ENCODE peak calls at places on chromosomes 5 and 9, in six cellular contexts. S is NCI-H2081, A is OCI-LY7, C is sciatic nerve, F is H7, B is HT1080. V is an unnamed sample.

GRCh38 chr9:99828417-99829176 is 6.9 kb downstream of the NR4A3 start:
- DNase-seq in F (peak), C (no peak), A (no peak), B (no peak), S (no peak), V (no peak)

GRCh38 chr5:132064738-132065331 is 4.4 kb downstream of the IL3 start:
- DNase-seq in B (peak), A (peak), S (peak), F (peak), C (peak), V (no peak)

GRCh38 chr5:115116001-115116400 is 53.7 kb downstream of the TRIM36 start:
- DNase-seq in F (no peak), A (no peak), S (no peak), C (no peak), B (no peak), V (no peak)

GRCh38 chr5:73917433-73917832 is 291.4 kb downstream of the ARHGEF28 start:
- DNase-seq in B (no peak), S (peak), A (no peak), C (no peak), F (no peak), V (no peak)

GRCh38 chr9:94734054-94734754 is 7.7 kb downstream of the AOPEP start:
- DNase-seq in A (no peak), B (no peak), S (peak), C (no peak), F (no peak), V (peak)

GRCh38 chr9:69030851-69031645 is 4.5 kb upstream of the FXN start:
- DNase-seq in C (no peak), F (no peak), A (no peak), B (peak), S (no peak), V (no peak)

GRCh38 chr5:24365406-24365805 is 279.4 kb downstream of the CDH10 start:
- DNase-seq in C (no peak), S (no peak), B (peak), A (no peak), F (no peak), V (no peak)

GRCh38 chr5:77086611-77087483 is at the start of gene ZBED3:
- DNase-seq in A (peak), S (peak), B (peak), C (peak), F (peak), V (peak)

GRCh38 chr9:91992636-91993035 is 42.6 kb upstream of the ROR2 start:
- DNase-seq in A (no peak), F (no peak), C (no peak), S (no peak), B (peak), V (no peak)

GRCh38 chr9:5375091-5375490 is 35.4 kb upstream of the RLN1 start:
- DNase-seq in S (no peak), C (no peak), B (no peak), A (no peak), F (no peak), V (peak)

GRCh38 chr5:60259730-60260129 is 366.2 kb upstream of the PDE4D start:
- DNase-seq in F (no peak), C (no peak), B (no peak), S (no peak), A (no peak), V (no peak)

GRCh38 chr5:180343110-180343845 is 9.9 kb downstream of the GFPT2 start:
- DNase-seq in F (peak), C (no peak), A (no peak), S (no peak), B (no peak), V (no peak)

GRCh38 chr9:98926016-98926415 is 17.7 kb upstream of the COL15A1 start:
- DNase-seq in S (no peak), B (no peak), F (no peak), A (no peak), C (no peak), V (no peak)

GRCh38 chr5:91032125-91032524 is 351.0 kb downstream of the ARRDC3 start:
- DNase-seq in S (no peak), A (no peak), B (no peak), C (no peak), F (no peak), V (no peak)

GRCh38 chr5:172941067-172941516 is 18.1 kb upstream of the RPL26L1 start:
- DNase-seq in A (no peak), S (no peak), C (no peak), F (no peak), B (peak), V (peak)

GRCh38 chr5:110053205-110053604 is 363.5 kb downstream of the MAN2A1 start:
- DNase-seq in B (no peak), C (no peak), A (no peak), F (no peak), S (no peak), V (no peak)

GRCh38 chr9:136700959-136701664 is 11.3 kb upstream of the DIPK1B start:
- DNase-seq in A (no peak), C (no peak), S (no peak), B (no peak), F (no peak), V (no peak)

GRCh38 chr5:52579391-52579790 is 208.3 kb upstream of the ITGA1 start:
- DNase-seq in C (no peak), A (no peak), F (no peak), S (no peak), B (no peak), V (no peak)

GRCh38 chr9:85536076-85536475 is 205.7 kb downstream of the AGTPBP1 start:
- DNase-seq in F (peak), S (no peak), B (peak), C (no peak), A (no peak), V (no peak)

GRCh38 chr5:167835146-167835545 is 456.3 kb upstream of the WWC1 start:
- DNase-seq in S (no peak), B (no peak), A (no peak), C (no peak), F (no peak), V (no peak)

GRCh38 chr5:128196791-128197190 is 113.2 kb downstream of the SLC12A2 start:
- DNase-seq in B (no peak), F (no peak), S (no peak), A (no peak), C (no peak), V (no peak)

GRCh38 chr5:134370306-134370870 is 981 bp upstream of the UBE2B start:
- DNase-seq in B (no peak), C (no peak), F (no peak), A (no peak), S (no peak), V (no peak)

GRCh38 chr9:134004881-134005280 is 12.8 kb upstream of the VAV2 start:
- DNase-seq in B (no peak), F (no peak), S (no peak), C (no peak), A (no peak), V (no peak)

GRCh38 chr9:137300607-137301085 is 1.4 kb downstream of the NRARP start:
- DNase-seq in B (no peak), A (no peak), S (peak), F (peak), C (no peak), V (no peak)

GRCh38 chr9:130287736-130288135 is 22.2 kb downstream of the HMCN2 start:
- DNase-seq in C (no peak), F (no peak), S (peak), B (no peak), A (no peak), V (no peak)

GRCh38 chr5:139383275-139383992 is at the start of gene SLC23A1:
- DNase-seq in C (no peak), A (peak), F (no peak), S (no peak), B (no peak), V (no peak)

GRCh38 chr9:124320062-124320973 is 62.6 kb downstream of the NEK6 start:
- DNase-seq in A (peak), F (peak), C (peak), B (peak), S (peak), V (no peak)

GRCh38 chr5:88290801-88291200 is 22.2 kb upstream of the TMEM161B start:
- DNase-seq in A (no peak), C (no peak), F (no peak), B (peak), S (no peak), V (peak)

GRCh38 chr5:74240783-74241750 is 399.5 kb downstream of the ENC1 start:
- DNase-seq in A (no peak), C (no peak), S (no peak), F (no peak), B (peak), V (no peak)

GRCh38 chr5:52784741-52785140 is 3.0 kb upstream of the ITGA1 start:
- DNase-seq in F (no peak), C (no peak), B (peak), S (no peak), A (no peak), V (no peak)

GRCh38 chr9:95268681-95269080 is 48.8 kb downstream of the FANCC start:
- DNase-seq in S (peak), C (no peak), A (peak), B (peak), F (peak), V (peak)

GRCh38 chr5:73387630-73388370 is 60.8 kb downstream of the FOXD1 start:
- DNase-seq in B (peak), S (no peak), A (peak), F (no peak), C (no peak), V (no peak)

GRCh38 chr5:136781464-136781863 is 416.1 kb upstream of the TRPC7 start:
- DNase-seq in A (no peak), C (no peak), B (peak), S (no peak), F (no peak), V (no peak)

GRCh38 chr9:38017149-38017884 is 51.7 kb downstream of the SHB start:
- DNase-seq in C (peak), S (no peak), F (peak), A (no peak), B (peak), V (peak)

GRCh38 chr5:116360008-116360853 is 214.4 kb downstream of the SEMA6A start:
- DNase-seq in A (no peak), B (no peak), F (no peak), C (no peak), S (peak), V (no peak)

GRCh38 chr5:141507387-141508091 is 18.7 kb downstream of the PCDHGC5 start:
- DNase-seq in S (no peak), C (peak), B (peak), F (no peak), A (peak), V (no peak)

GRCh38 chr5:73437126-73438047 is 11.2 kb downstream of the FOXD1 start:
- DNase-seq in F (peak), B (no peak), A (no peak), S (no peak), C (peak), V (no peak)

GRCh38 chr9:113568481-113569321 is 105.2 kb downstream of the RGS3 start:
- DNase-seq in A (no peak), S (peak), B (no peak), C (no peak), F (no peak), V (no peak)

GRCh38 chr9:123544007-123544827 is 188.2 kb downstream of the CRB2 start:
- DNase-seq in F (peak), C (no peak), S (peak), A (peak), B (peak), V (peak)